ENCODE peak calls at places on chromosomes 13 and 19, in six cellular contexts. C is HepG2, L is GM12878, V is endothelial cell of umbilical vein, A is A549, Y is K562. K is an unnamed sample.

GRCh38 chr13:65600702-65601101 is 1629.4 kb downstream of the PCDH9 start:
- DNase-seq in C (no peak), L (no peak), V (no peak), A (peak), Y (no peak), K (no peak)

GRCh38 chr13:39684531-39685137 is 29.2 kb downstream of the COG6 start:
- DNase-seq in C (peak), L (no peak), V (peak), A (peak), Y (no peak), K (peak)

GRCh38 chr13:60617863-60618733 is 221.1 kb downstream of the TDRD3 start:
- DNase-seq in C (peak), L (no peak), V (peak), A (peak), Y (no peak), K (peak)

GRCh38 chr13:26456578-26457119 is 100.8 kb upstream of the WASF3 start:
- DNase-seq in C (no peak), L (no peak), V (no peak), A (no peak), Y (no peak), K (no peak)

GRCh38 chr13:41813426-41813825 is 147.5 kb downstream of the VWA8 start:
- DNase-seq in C (no peak), L (no peak), V (no peak), A (no peak), Y (no peak), K (no peak)

GRCh38 chr13:78499802-78500201 is 103.5 kb downstream of the POU4F1 start:
- DNase-seq in C (no peak), L (no peak), V (no peak), A (no peak), Y (no peak), K (no peak)

GRCh38 chr13:75384881-75385707 is 96.9 kb downstream of the TBC1D4 start:
- DNase-seq in C (no peak), L (no peak), V (no peak), A (no peak), Y (no peak), K (peak)

GRCh38 chr13:46679369-46680180 is 117.4 kb downstream of the ESD start:
- DNase-seq in C (peak), L (peak), V (no peak), A (no peak), Y (no peak), K (no peak)

GRCh38 chr13:112465251-112466131 is 89.3 kb downstream of the SPACA7 start:
- DNase-seq in C (no peak), L (no peak), V (no peak), A (no peak), Y (no peak), K (no peak)

GRCh38 chr19:38665219-38665931 is 17.9 kb downstream of the ACTN4 start:
- DNase-seq in C (no peak), L (no peak), V (peak), A (no peak), Y (no peak), K (no peak)

GRCh38 chr13:110333837-110334236 is 26.8 kb downstream of the COL4A2 start:
- DNase-seq in C (no peak), L (no peak), V (no peak), A (no peak), Y (no peak), K (no peak)

GRCh38 chr13:67013709-67014108 is 216.4 kb downstream of the PCDH9 start:
- DNase-seq in C (no peak), L (no peak), V (no peak), A (no peak), Y (no peak), K (no peak)

GRCh38 chr13:27160657-27161174 is 10.9 kb downstream of the USP12 start:
- DNase-seq in C (no peak), L (no peak), V (no peak), A (no peak), Y (no peak), K (no peak)

GRCh38 chr13:43433691-43434121 is 353.1 kb downstream of the ENOX1 start:
- DNase-seq in C (no peak), L (no peak), V (no peak), A (no peak), Y (no peak), K (no peak)

GRCh38 chr13:99227909-99228688 is 27.4 kb downstream of the UBAC2 start:
- DNase-seq in C (no peak), L (no peak), V (no peak), A (no peak), Y (no peak), K (peak)

DNA sequence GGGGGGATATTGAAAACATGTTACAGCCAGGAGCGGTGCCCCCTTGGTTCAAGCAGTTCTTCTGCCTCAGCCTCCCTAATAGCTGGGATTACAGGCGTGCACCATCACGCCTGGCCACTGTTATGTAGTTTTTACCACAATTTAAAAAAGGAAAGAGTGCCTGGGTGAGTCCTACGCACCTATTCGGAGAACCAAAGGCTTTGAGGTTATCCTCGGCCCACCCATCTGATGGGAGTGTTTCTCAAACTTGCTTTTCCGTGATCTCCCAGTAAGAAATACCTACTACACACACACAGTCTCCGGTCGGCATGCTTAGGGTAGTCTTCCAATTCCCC is 4.2 kb upstream of the GP6 start:
- DNase-seq in C (no peak), L (no peak), V (no peak), A (no peak), Y (no peak), K (no peak)
- TF ChIP-seq MYC in C (no peak), L (no peak), V (no peak), A (no peak), Y (no peak), K (no peak)

DNA sequence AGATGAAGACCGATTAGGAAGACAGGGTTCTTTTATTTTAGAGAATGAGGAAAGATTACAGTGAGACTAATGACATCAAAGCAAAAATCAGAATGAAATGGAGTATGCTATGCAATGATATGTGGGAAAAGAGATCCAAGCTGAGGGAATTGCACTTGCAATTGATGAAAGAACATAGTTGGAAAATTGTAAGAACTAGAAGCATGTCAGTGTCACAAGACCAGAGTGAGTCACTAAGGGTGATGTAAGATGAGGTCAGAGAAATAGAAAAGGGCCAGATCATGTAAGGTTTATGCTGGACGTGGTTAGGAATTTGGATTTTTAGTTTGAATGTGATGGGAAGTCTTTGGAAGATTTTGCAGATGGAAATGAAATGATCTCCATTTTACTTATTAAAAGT is 1937.3 kb downstream of the OLFM4 start:
- DNase-seq in C (no peak), L (no peak), V (no peak), A (no peak), Y (no peak), K (no peak)
- TF ChIP-seq MYC in C (no peak), L (no peak), V (no peak), A (no peak), Y (no peak), K (no peak)

GRCh38 chr19:8360196-8360595 is 3.8 kb upstream of the ANGPTL4 start:
- DNase-seq in C (no peak), L (no peak), V (no peak), A (no peak), Y (no peak), K (no peak)

GRCh38 chr19:8363803-8364771 is at the start of gene ANGPTL4:
- DNase-seq in C (no peak), L (no peak), V (peak), A (peak), Y (peak), K (peak)

GRCh38 chr19:8358948-8359347 is 5.0 kb upstream of the ANGPTL4 start:
- DNase-seq in C (no peak), L (no peak), V (no peak), A (no peak), Y (no peak), K (no peak)

GRCh38 chr19:8366121-8366581 is 2.2 kb downstream of the ANGPTL4 start:
- DNase-seq in C (no peak), L (no peak), V (no peak), A (no peak), Y (peak), K (no peak)

GRCh38 chr19:8361921-8362793 is 1.8 kb upstream of the ANGPTL4 start:
- DNase-seq in C (peak), L (no peak), V (peak), A (peak), Y (no peak), K (peak)
- TF ChIP-seq MYC in C (peak), L (no peak), V (no peak), A (no peak), Y (no peak), K (no peak)

GRCh38 chr19:18119243-18120105 is 21.9 kb downstream of the MAST3 start:
- DNase-seq in C (no peak), L (no peak), V (no peak), A (no peak), Y (no peak), K (no peak)
- TF ChIP-seq MYC in C (no peak), L (no peak), V (no peak), A (no peak), Y (no peak), K (no peak)

GRCh38 chr13:49303533-49304252 is 56.0 kb downstream of the CDADC1 start:
- DNase-seq in C (peak), L (no peak), V (peak), A (no peak), Y (no peak), K (no peak)

GRCh38 chr13:49298903-49299605 is 51.3 kb downstream of the CDADC1 start:
- DNase-seq in C (peak), L (no peak), V (no peak), A (no peak), Y (no peak), K (no peak)

GRCh38 chr13:49302222-49302621 is 54.5 kb downstream of the CDADC1 start:
- DNase-seq in C (no peak), L (no peak), V (no peak), A (no peak), Y (no peak), K (no peak)

GRCh38 chr13:49302817-49303216 is 55.1 kb downstream of the CDADC1 start:
- DNase-seq in C (no peak), L (no peak), V (no peak), A (no peak), Y (no peak), K (no peak)

DNA sequence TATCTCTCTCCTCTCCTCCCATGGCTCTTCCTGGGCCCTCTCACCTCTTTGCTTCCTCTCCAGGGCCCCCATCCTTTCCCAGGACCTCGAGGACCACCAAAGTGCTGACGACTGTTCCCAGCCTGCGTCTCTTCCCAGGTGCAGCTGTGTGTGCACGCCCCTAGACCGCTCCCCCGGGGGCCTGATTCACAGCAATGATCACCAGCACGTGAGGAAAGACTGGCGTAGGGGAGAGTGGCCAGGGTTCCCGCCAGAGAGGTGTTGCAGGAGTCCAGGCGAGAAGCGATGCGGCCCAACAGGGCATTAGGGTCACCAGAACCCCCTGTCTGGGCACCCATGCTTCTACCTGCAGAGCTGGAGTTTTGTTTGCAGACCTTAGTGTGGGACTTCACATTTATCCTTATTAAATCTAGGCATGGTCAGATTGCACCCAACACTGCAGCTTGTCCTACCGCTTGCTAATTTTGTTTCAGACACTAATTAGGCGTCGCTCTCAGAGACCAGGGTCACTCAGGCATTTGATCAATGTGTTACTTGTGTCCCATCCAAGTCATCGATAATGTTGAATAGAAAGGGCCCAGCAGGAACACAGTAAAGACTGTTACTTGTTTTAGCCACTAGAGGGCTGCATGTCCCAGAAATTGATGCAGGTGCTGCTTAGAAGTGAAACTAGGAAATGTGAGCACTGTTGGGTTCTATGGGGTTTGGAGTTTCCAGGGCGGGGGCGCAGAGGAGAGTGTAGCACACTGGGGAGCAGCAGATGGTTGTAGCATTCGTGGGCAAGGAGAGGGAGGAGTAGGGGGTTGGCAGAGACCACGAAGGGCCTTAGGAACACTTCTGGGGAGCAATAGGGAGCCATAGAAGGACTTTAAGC is 53.2 kb downstream of the CDADC1 start:
- DNase-seq in C (peak), L (peak), V (peak), A (peak), Y (peak), K (peak)
- TF ChIP-seq MYC in C (no peak), L (no peak), V (no peak), A (no peak), Y (no peak), K (no peak)

DNA sequence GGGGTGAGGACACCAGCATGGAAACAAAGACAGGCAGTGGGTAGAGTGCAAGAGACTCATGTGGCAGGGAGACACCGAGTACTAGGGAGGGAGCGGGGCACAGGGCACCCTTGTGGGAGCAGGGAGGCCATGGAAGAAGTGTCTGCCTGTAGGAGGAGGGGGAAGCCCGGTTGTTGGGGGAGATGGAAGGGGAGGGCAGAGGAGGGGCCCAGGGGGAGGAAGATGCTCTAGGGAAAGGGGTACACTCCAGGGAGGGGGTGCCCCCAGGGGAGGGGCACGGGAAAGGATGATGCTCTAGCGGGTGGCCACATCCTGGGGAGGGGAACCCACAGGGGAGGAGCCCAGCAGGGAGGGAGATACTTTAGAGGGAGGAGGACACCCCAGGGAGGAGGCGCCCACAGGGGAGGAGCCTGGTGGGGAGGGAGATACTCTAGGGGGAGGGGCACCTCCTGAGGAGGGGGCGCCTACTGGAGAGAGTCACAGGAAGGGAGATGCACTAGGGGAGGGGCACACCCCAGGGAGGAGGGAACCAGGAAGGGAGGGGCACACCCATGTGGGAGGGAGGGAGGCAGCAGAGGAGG is 24.9 kb downstream of the CPAMD8 start:
- DNase-seq in C (no peak), L (no peak), V (no peak), A (no peak), Y (peak), K (peak)
- TF ChIP-seq MYC in C (no peak), L (no peak), V (no peak), A (no peak), Y (no peak), K (no peak)

DNA sequence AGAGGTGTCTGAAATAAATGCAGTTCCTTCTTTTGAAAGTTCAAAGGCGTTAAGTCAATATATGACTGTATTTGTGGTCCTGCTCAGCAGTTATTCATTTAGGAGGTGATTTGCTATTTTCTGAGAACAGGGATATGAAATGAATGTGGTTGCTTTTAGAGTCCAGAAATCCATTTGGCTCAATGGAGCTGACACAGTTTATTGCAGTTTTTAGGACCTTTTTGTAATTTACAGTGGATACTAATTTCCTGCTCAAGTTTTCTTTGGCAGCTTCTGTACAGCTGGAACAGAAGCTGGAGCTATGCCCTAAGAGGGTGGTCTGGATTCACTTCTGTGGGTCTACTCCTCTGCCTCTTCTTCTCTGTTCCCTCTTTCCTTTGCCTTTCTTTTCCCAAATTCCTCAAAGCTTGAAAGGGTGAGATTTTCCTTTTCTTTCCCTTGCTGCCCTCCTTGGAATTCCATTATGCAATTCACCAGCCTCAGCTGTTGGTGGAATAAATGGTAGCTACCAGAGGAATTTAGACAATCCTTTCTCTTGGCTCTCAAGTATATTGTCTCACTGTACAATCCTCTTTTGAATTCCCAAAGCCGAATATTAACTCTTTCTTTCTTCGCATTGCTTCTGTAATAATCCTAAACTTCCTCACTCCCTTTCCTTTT is 39.9 kb downstream of the ITGBL1 start:
- DNase-seq in C (no peak), L (no peak), V (peak), A (no peak), Y (no peak), K (no peak)
- TF ChIP-seq MYC in C (no peak), L (no peak), V (no peak), A (no peak), Y (no peak), K (no peak)

DNA sequence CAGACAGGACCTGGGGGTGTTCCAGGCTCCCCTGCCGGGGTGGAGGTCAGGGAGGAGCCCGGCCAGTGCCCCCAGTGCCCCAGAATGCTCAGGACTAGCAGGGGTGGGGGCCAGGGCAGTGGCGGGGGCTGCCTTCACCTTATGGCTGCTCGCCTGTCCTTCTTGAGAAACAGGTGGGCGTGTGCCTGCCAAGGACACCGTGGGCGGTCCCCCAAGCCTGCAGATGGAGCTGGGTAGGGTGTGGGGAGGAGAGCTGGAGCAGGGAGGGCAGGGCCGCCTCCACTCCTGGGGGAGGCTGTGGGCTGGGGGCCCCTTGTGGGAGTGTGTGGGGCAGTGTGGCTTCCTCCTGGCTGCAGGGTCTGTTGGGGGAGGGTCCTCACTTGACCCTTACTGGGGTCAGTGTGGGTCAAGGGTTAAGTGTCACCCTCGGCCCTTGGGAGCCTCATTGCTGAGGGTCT is 160.0 kb downstream of the KDM4B start:
- DNase-seq in C (no peak), L (no peak), V (peak), A (no peak), Y (no peak), K (peak)
- TF ChIP-seq MYC in C (no peak), L (no peak), V (no peak), A (no peak), Y (no peak), K (no peak)

GRCh38 chr13:94784066-94784465 is 71.7 kb upstream of the SOX21 start:
- DNase-seq in C (no peak), L (no peak), V (no peak), A (no peak), Y (no peak), K (no peak)
- TF ChIP-seq MYC in C (no peak), L (no peak), V (no peak), A (no peak), Y (no peak), K (no peak)

GRCh38 chr19:41261474-41262190 is 2.5 kb upstream of the HNRNPUL1 start:
- DNase-seq in C (no peak), L (no peak), V (no peak), A (no peak), Y (no peak), K (no peak)

GRCh38 chr19:41265376-41266153 is 1.4 kb downstream of the HNRNPUL1 start:
- DNase-seq in C (peak), L (no peak), V (peak), A (peak), Y (peak), K (peak)

GRCh38 chr19:41264581-41265375 is 606 bp downstream of the HNRNPUL1 start:
- DNase-seq in C (peak), L (no peak), V (peak), A (peak), Y (peak), K (peak)

GRCh38 chr19:41263850-41264580 is at the start of gene HNRNPUL1:
- DNase-seq in C (peak), L (peak), V (peak), A (peak), Y (peak), K (peak)

DNA sequence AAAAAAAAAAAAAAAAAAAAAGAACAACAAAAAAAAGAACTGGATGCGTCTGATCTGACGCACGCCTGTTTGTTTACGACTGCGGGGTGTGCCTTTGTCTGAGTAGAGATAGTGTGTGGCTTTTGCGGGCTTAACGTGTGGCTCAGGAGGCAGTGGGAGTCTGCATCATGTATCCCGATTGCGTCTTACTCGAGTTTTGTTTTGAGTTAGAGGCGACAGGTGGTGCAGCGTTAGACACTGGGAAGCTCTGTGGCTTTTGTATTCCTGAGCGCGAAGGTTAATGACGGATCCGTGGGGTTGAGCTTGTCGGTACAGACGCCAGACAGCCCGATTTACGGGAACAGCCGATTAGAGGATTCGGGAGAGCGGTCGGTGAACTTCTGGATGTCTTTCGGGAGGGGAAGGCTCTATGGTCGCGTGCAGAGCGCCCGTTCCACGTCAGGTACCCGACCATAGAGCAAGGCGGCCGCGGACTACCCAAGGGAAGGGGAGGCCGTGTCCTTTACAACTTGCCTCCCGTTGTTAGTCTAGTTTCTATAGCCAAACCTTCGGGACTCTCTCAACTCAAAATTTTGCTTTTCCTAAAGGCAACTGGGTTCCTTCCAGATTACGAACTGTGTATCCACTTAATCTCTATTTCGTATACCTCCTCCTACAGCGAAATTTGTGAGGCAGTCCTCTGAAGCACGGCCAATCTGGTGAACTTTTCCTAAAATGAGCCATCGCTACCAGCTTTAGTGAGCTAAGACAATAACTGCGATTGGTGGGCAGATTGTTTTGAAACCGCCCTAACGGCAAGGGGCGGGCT is 926 bp upstream of the HNRNPUL1 start:
- DNase-seq in C (peak), L (peak), V (no peak), A (peak), Y (peak), K (peak)
- TF ChIP-seq MYC in C (no peak), L (no peak), V (no peak), A (no peak), Y (peak), K (no peak)